ENCODE peak calls at places on chromosomes 5 and 9, in seven cellular contexts. H, Y, J, D, W, Q and I are unnamed samples.

GRCh38 chr9:114733814-114734213 is 51.8 kb upstream of the TEX48 start:
- DNase-seq in Y (no peak), Q (no peak), D (no peak), J (peak), W (no peak), H (no peak), I (no peak)

GRCh38 chr9:72791436-72791835 is 161.4 kb downstream of the ALDH1A1 start:
- DNase-seq in Q (no peak), D (no peak), W (no peak), H (no peak), J (no peak), Y (no peak), I (no peak)

GRCh38 chr5:61604076-61604475 is 272.0 kb downstream of the ZSWIM6 start:
- DNase-seq in Y (no peak), Q (no peak), D (peak), J (no peak), W (no peak), H (no peak), I (no peak)

GRCh38 chr5:431001-431710 is 11.8 kb upstream of the EXOC3 start:
- DNase-seq in D (peak), H (peak), J (peak), Y (no peak), W (peak), Q (no peak), I (peak)

GRCh38 chr5:139774980-139775654 is 20.5 kb upstream of the PSD2 start:
- DNase-seq in H (peak), Q (peak), W (no peak), D (peak), J (peak), Y (peak), I (peak)

GRCh38 chr5:367358-368130 is 46.0 kb downstream of the AHRR start:
- DNase-seq in W (no peak), J (no peak), H (no peak), Q (no peak), Y (no peak), D (no peak), I (no peak)

GRCh38 chr5:116645627-116646026 is 71.0 kb upstream of the SEMA6A start:
- DNase-seq in J (no peak), Q (no peak), D (no peak), Y (no peak), W (no peak), H (no peak), I (no peak)

GRCh38 chr5:1445313-1445894 is at the start of gene SLC6A3:
- DNase-seq in Q (no peak), W (no peak), J (no peak), D (peak), H (peak), Y (no peak), I (no peak)

GRCh38 chr5:172293054-172293744 is 9.6 kb upstream of the UBTD2 start:
- DNase-seq in Q (peak), Y (peak), J (peak), D (peak), H (peak), W (peak), I (peak)

GRCh38 chr9:86548220-86548619 is 194.0 kb upstream of the TUT7 start:
- DNase-seq in D (no peak), H (no peak), Y (no peak), W (no peak), J (no peak), Q (no peak), I (no peak)

GRCh38 chr5:15772131-15772530 is 272.2 kb downstream of the FBXL7 start:
- DNase-seq in Q (no peak), J (no peak), Y (no peak), H (no peak), W (no peak), D (no peak), I (no peak)

GRCh38 chr5:73625314-73625904 is 587 bp upstream of the ARHGEF28 start:
- DNase-seq in W (no peak), Y (no peak), J (peak), Q (no peak), D (no peak), H (no peak), I (no peak)

GRCh38 chr5:78560000-78560399 is 88.6 kb downstream of the LHFPL2 start:
- DNase-seq in D (no peak), Y (no peak), H (no peak), W (no peak), Q (no peak), J (no peak), I (no peak)

GRCh38 chr5:126857472-126858410 is 80.8 kb downstream of the LMNB1 start:
- DNase-seq in D (no peak), J (no peak), Q (peak), W (no peak), H (no peak), Y (no peak), I (no peak)

GRCh38 chr5:127885176-127885575 is 182.0 kb downstream of the CCDC192 start:
- DNase-seq in D (no peak), H (no peak), Q (no peak), J (no peak), W (no peak), Y (no peak), I (no peak)

GRCh38 chr5:76606665-76607064 is 16.5 kb downstream of the F2RL2 start:
- DNase-seq in H (no peak), D (no peak), J (no peak), W (no peak), Y (no peak), Q (no peak), I (no peak)

GRCh38 chr9:113581865-113582697 is 118.6 kb downstream of the RGS3 start:
- DNase-seq in H (peak), D (peak), J (no peak), Q (peak), W (no peak), Y (peak), I (peak)

GRCh38 chr5:25399878-25400480 is 755.2 kb upstream of the CDH10 start:
- DNase-seq in J (no peak), H (no peak), D (no peak), W (no peak), Q (no peak), Y (no peak), I (no peak)

GRCh38 chr9:27086818-27087680 is 22.0 kb upstream of the TEK start:
- DNase-seq in Q (no peak), W (no peak), H (no peak), J (no peak), D (no peak), Y (no peak), I (no peak)

GRCh38 chr5:162456096-162456495 is 388.5 kb downstream of the GABRG2 start:
- DNase-seq in H (no peak), J (no peak), W (no peak), Q (no peak), Y (no peak), D (peak), I (no peak)

GRCh38 chr5:100794844-100795243 is 108.2 kb downstream of the ST8SIA4 start:
- DNase-seq in W (no peak), D (no peak), Q (no peak), J (no peak), Y (no peak), H (no peak), I (no peak)
- TF ChIP-seq POLR2A in W (no peak), D (no peak), Q (no peak), J (no peak), Y (no peak), H (no peak), I (no peak)

GRCh38 chr5:178123987-178124925 is 6.6 kb upstream of the RMND5B start:
- DNase-seq in D (peak), J (no peak), W (no peak), Q (no peak), Y (no peak), H (peak), I (no peak)
- TF ChIP-seq POLR2A in D (no peak), J (no peak), W (no peak), Q (no peak), Y (no peak), H (no peak), I (no peak)

GRCh38 chr9:7802666-7803065 is 3.1 kb upstream of the DMAC1 start:
- DNase-seq in Q (no peak), W (no peak), H (no peak), D (no peak), Y (no peak), J (no peak), I (no peak)

GRCh38 chr9:7799934-7800285 is 332 bp upstream of the DMAC1 start:
- DNase-seq in W (no peak), J (peak), D (no peak), Y (no peak), Q (no peak), H (no peak), I (no peak)

GRCh38 chr9:7794196-7794595 is 5.4 kb downstream of the DMAC1 start:
- DNase-seq in W (no peak), Y (no peak), H (no peak), J (no peak), Q (no peak), D (no peak), I (no peak)

GRCh38 chr9:7799234-7799933 is at the start of gene DMAC1:
- DNase-seq in H (peak), J (peak), D (peak), W (peak), Q (peak), Y (peak), I (peak)
- TF ChIP-seq POLR2A in H (no peak), J (peak), D (no peak), W (peak), Q (no peak), Y (no peak), I (peak)

GRCh38 chr5:149143470-149143869 is 2.2 kb downstream of the ABLIM3 start:
- DNase-seq in J (no peak), Q (peak), H (no peak), W (no peak), D (no peak), Y (peak), I (no peak)

GRCh38 chr5:149140197-149141002 is 893 bp upstream of the ABLIM3 start:
- DNase-seq in J (no peak), D (no peak), Y (no peak), H (no peak), Q (no peak), W (no peak), I (no peak)

GRCh38 chr5:149141957-149142851 is 911 bp downstream of the ABLIM3 start:
- DNase-seq in J (no peak), H (no peak), W (no peak), D (peak), Q (peak), Y (peak), I (peak)

GRCh38 chr5:149138182-149138923 is 2.9 kb upstream of the ABLIM3 start:
- DNase-seq in W (no peak), H (no peak), J (no peak), Y (no peak), D (no peak), Q (no peak), I (no peak)

GRCh38 chr5:149141224-149141956 is at the start of gene ABLIM3:
- DNase-seq in D (peak), Y (peak), W (no peak), H (peak), J (peak), Q (peak), I (peak)
- TF ChIP-seq POLR2A in D (no peak), Y (no peak), W (no peak), H (no peak), J (no peak), Q (no peak), I (no peak)

GRCh38 chr9:137605146-137606004 is at the start of gene ARRDC1:
- DNase-seq in D (peak), Y (peak), H (peak), Q (peak), W (peak), J (peak), I (peak)
- TF ChIP-seq POLR2A in D (no peak), Y (peak), H (no peak), Q (no peak), W (peak), J (peak), I (peak)

GRCh38 chr9:128818099-128818838 is at the start of gene ENDOG:
- DNase-seq in H (peak), W (peak), D (peak), Q (peak), J (peak), Y (peak), I (peak)

GRCh38 chr9:128819716-128820664 is 1.7 kb downstream of the ENDOG start:
- DNase-seq in H (no peak), J (no peak), Q (peak), D (no peak), W (no peak), Y (no peak), I (no peak)

GRCh38 chr9:128820665-128821583 is 2.6 kb downstream of the ENDOG start:
- DNase-seq in H (no peak), Q (no peak), Y (no peak), D (no peak), W (no peak), J (no peak), I (no peak)

GRCh38 chr9:128821584-128822406 is 3.5 kb downstream of the ENDOG start:
- DNase-seq in J (no peak), W (no peak), Q (no peak), Y (no peak), D (no peak), H (no peak), I (no peak)

GRCh38 chr9:128818839-128819715 is 777 bp downstream of the ENDOG start:
- DNase-seq in J (peak), H (peak), Y (no peak), D (peak), W (no peak), Q (peak), I (peak)
- TF ChIP-seq POLR2A in J (no peak), H (no peak), Y (no peak), D (no peak), W (no peak), Q (no peak), I (no peak)

GRCh38 chr9:99221266-99221622 is 498 bp downstream of the ALG2 start:
- DNase-seq in H (no peak), W (no peak), D (no peak), Y (no peak), Q (no peak), J (peak), I (no peak)

GRCh38 chr9:99221623-99222415 is at the start of the genes ALG2 and SEC61B:
- DNase-seq in Y (peak), J (peak), D (peak), W (peak), H (peak), Q (peak), I (peak)

GRCh38 chr9:99224445-99224844 is 2.4 kb downstream of the SEC61B start:
- DNase-seq in Y (no peak), D (no peak), J (no peak), Q (no peak), W (no peak), H (no peak), I (no peak)

GRCh38 chr9:99226054-99226453 is 4.0 kb downstream of the SEC61B start:
- DNase-seq in W (no peak), Q (peak), J (no peak), D (no peak), Y (no peak), H (no peak), I (no peak)

DNA sequence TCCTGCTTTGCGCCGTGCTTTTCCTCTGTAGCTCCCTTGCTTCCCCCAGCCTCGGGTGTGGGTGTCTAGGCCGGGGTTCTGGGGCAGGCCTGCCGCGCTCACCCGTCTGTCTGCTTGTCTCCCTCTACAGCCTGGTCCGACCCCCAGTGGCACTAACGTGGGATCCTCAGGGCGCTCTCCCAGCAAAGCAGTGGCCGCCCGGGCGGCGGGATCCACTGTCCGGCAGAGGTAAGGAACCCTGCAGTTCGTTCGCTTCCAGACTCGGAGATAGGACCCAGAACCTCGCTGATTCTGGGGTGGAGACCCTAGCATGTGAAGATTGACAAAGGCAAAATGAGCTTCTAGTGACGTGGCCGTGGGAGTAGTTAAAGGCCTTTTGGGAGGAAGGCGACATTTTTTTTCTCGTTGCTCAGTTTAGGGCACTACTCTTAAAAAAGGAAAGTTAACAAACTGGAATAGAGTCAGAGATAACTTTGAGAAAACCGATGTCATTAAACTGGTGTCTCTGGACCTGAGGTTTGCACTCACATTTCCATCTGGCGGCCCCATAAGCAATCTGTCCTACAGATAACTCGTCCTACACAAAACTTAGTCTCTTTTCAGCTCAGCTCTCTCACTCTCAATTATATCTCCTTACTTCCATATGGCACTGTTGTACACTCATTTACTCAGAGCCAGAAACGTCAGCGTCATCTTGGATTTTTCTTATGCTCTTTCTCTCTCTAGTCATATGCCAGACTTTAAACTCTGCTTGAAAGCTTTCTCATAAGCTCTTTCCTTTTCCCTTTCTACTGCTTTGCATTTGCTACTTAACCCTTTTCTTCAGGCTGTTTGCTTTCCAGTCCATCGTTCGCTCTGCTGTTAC is 566 bp downstream of the SEC61B start:
- DNase-seq in J (no peak), W (no peak), Y (no peak), D (no peak), Q (no peak), H (no peak), I (no peak)
- TF ChIP-seq POLR2A in J (no peak), W (no peak), Y (no peak), D (no peak), Q (no peak), H (no peak), I (no peak)

GRCh38 chr9:33167084-33167948 is at the start of gene B4GALT1:
- DNase-seq in J (peak), Q (peak), H (peak), W (peak), D (peak), Y (peak), I (peak)
- TF ChIP-seq POLR2A in J (peak), Q (peak), H (no peak), W (peak), D (peak), Y (peak), I (peak)